ENCODE peak calls at places on chromosomes 3 and 15, in four cellular contexts. X, M, N and S are unnamed samples.
A peak's percentile ranks its signal among the peaks of the same experiment; 100 is the strongest.

GRCh38 chr15:52822475-52822874 is 32.3 kb upstream of the ONECUT1 start:
- DNase-seq in X (no peak), M (no peak), N (no peak), S (no peak)

GRCh38 chr3:55519016-55519415 is 31.9 kb upstream of the WNT5A start:
- DNase-seq in X (no peak), M (peak; percentile 80), N (no peak), S (no peak)

GRCh38 chr3:40620151-40620550 is 95.4 kb downstream of the ZNF621 start:
- DNase-seq in X (no peak), M (no peak), N (no peak), S (no peak)

GRCh38 chr15:68420186-68420684 is 11.7 kb downstream of the ITGA11 start:
- DNase-seq in X (peak; percentile 43), M (no peak), N (no peak), S (peak; percentile 77)

GRCh38 chr3:148883163-148883562 is 18.1 kb downstream of the CPA3 start:
- DNase-seq in X (no peak), M (no peak), N (no peak), S (no peak)

GRCh38 chr3:39990532-39990931 is 181.1 kb downstream of the MYRIP start:
- DNase-seq in X (peak; percentile 55), M (peak; percentile 3), N (peak; percentile 26), S (peak; percentile 82)

GRCh38 chr15:27479232-27480140 is 508.5 kb downstream of the GABRG3 start:
- DNase-seq in X (no peak), M (no peak), N (no peak), S (no peak)

GRCh38 chr3:23600178-23600577 is 205.6 kb upstream of the UBE2E1 start:
- DNase-seq in X (peak; percentile 36), M (peak; percentile 96), N (no peak), S (no peak)

GRCh38 chr3:193686665-193687506 is 93.9 kb downstream of the OPA1 start:
- DNase-seq in X (no peak), M (peak; percentile 39), N (no peak), S (no peak)

GRCh38 chr3:123951522-123952447 is 9.2 kb downstream of the CCDC14 start:
- DNase-seq in X (no peak), M (peak; percentile 33), N (no peak), S (no peak)

GRCh38 chr15:48447657-48448056 is 116.4 kb downstream of the DUT start:
- DNase-seq in X (no peak), M (peak; percentile 82), N (no peak), S (no peak)

GRCh38 chr15:28107111-28107893 is 8.2 kb upstream of the OCA2 start:
- DNase-seq in X (peak; percentile 74), M (no peak), N (no peak), S (peak; percentile 81)

GRCh38 chr3:100073049-100073422 is 41.3 kb downstream of the FILIP1L start:
- DNase-seq in X (no peak), M (no peak), N (no peak), S (no peak)

GRCh38 chr3:140898340-140899180 is 43.1 kb upstream of the SLC25A36 start:
- DNase-seq in X (no peak), M (peak; percentile 87), N (peak; percentile 28), S (no peak)

GRCh38 chr15:40338921-40339620 is 1.7 kb downstream of the CCDC9B start:
- DNase-seq in X (no peak), M (peak; percentile 93), N (no peak), S (no peak)

GRCh38 chr15:80957556-80957955 is 32.1 kb downstream of the MESD start:
- DNase-seq in X (no peak), M (peak; percentile 22), N (no peak), S (no peak)

GRCh38 chr15:39367591-39367990 is 213.3 kb upstream of the THBS1 start:
- DNase-seq in X (no peak), M (no peak), N (no peak), S (no peak)

GRCh38 chr3:4045756-4046155 is 246.5 kb downstream of the LRRN1 start:
- DNase-seq in X (no peak), M (no peak), N (no peak), S (no peak)

GRCh38 chr15:94293411-94294402 is 62.3 kb downstream of the MCTP2 start:
- DNase-seq in X (no peak), M (peak; percentile 28), N (no peak), S (no peak)

GRCh38 chr15:81294501-81294850 is 29.5 kb downstream of the STARD5 start:
- DNase-seq in X (no peak), M (no peak), N (no peak), S (peak; percentile 56)

GRCh38 chr15:35999211-35999610 is 453.2 kb upstream of the DPH6 start:
- DNase-seq in X (no peak), M (no peak), N (no peak), S (no peak)

GRCh38 chr15:36007699-36008098 is 461.7 kb upstream of the DPH6 start:
- DNase-seq in X (no peak), M (no peak), N (no peak), S (no peak)

GRCh38 chr15:36005542-36005941 is 459.6 kb upstream of the DPH6 start:
- DNase-seq in X (no peak), M (no peak), N (no peak), S (no peak)

GRCh38 chr15:36008719-36009118 is 462.8 kb upstream of the DPH6 start:
- DNase-seq in X (no peak), M (no peak), N (no peak), S (no peak)

GRCh38 chr15:36004891-36005508 is 459.0 kb upstream of the DPH6 start:
- DNase-seq in X (no peak), M (no peak), N (no peak), S (no peak)
- H3K9ac ChIP-seq in X (no peak overlapping the region), M (no peak overlapping the region), N (no peak overlapping the region), S (no peak overlapping the region)

DNA sequence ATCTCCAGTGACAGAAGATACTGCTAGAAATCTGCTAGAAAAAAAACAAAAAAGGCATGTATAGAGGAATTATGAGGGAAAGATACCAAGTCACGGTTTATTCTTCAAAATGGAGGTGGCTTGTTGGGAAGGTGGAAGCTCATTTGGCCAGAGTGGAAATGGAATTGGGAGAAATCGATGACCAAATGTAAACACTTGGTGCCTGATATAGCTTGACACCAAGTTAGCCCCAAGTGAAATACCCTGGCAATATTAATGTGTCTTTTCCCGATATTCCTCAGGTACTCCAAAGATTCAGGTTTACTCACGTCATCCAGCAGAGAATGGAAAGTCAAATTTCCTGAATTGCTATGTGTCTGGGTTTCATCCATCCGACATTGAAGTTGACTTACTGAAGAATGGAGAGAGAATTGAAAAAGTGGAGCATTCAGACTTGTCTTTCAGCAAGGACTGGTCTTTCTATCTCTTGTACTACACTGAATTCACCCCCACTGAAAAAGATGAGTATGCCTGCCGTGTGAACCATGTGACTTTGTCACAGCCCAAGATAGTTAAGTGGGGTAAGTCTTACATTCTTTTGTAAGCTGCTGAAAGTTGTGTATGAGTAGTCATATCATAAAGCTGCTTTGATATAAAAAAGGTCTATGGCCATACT is 4.0 kb downstream of the B2M start:
- DNase-seq in X (no peak), M (no peak), N (no peak), S (no peak)
- H3K27ac ChIP-seq in X (no peak overlapping the region), M (no peak overlapping the region), N (no peak overlapping the region), S (no peak overlapping the region)

GRCh38 chr3:153209596-153209995 is 47.6 kb downstream of the RAP2B start:
- DNase-seq in X (peak; percentile 64), M (peak; percentile 78), N (no peak), S (peak; percentile 91)

GRCh38 chr3:153215497-153215896 is 53.5 kb downstream of the RAP2B start:
- DNase-seq in X (no peak), M (no peak), N (no peak), S (no peak)

GRCh38 chr3:153210660-153211059 is 48.6 kb downstream of the RAP2B start:
- DNase-seq in X (no peak), M (no peak), N (no peak), S (no peak)

GRCh38 chr3:153215971-153216370 is 53.9 kb downstream of the RAP2B start:
- DNase-seq in X (no peak), M (no peak), N (no peak), S (no peak)

DNA sequence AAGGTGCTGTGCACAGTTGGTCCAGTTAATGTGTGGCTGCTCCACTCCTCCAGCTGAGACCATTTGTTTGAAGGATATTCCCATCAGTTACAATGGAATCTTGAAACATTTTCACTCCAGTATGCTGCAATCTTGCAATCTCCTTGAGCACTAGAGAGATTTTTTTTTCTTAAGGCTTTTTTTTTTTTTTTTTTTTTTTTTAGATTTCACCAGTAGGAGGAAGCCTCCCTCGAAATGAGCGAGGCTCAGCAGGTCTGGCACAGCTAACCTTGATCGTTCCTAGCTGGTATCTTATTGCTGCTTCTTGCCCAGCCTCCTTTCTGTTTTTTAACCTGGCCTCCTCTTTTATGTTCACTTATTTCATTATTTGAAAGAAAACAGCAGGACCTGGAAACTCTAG is 48.1 kb downstream of the RAP2B start:
- DNase-seq in X (no peak), M (peak; percentile 37), N (no peak), S (peak; percentile 63)
- H3K9ac ChIP-seq in X (no peak overlapping the region), M (no peak overlapping the region), N (no peak overlapping the region), S (no peak overlapping the region)

GRCh38 chr3:46678280-46678679 is 15.2 kb downstream of the ALS2CL start:
- DNase-seq in X (no peak), M (no peak), N (no peak), S (no peak)

GRCh38 chr3:46681387-46681786 is 12.1 kb downstream of the ALS2CL start:
- DNase-seq in X (no peak), M (no peak), N (no peak), S (no peak)

GRCh38 chr3:46680298-46680826 is 13.1 kb downstream of the ALS2CL start:
- DNase-seq in X (no peak), M (no peak), N (no peak), S (no peak)

GRCh38 chr3:46682156-46682555 is 11.3 kb downstream of the ALS2CL start:
- DNase-seq in X (no peak), M (no peak), N (no peak), S (no peak)

DNA sequence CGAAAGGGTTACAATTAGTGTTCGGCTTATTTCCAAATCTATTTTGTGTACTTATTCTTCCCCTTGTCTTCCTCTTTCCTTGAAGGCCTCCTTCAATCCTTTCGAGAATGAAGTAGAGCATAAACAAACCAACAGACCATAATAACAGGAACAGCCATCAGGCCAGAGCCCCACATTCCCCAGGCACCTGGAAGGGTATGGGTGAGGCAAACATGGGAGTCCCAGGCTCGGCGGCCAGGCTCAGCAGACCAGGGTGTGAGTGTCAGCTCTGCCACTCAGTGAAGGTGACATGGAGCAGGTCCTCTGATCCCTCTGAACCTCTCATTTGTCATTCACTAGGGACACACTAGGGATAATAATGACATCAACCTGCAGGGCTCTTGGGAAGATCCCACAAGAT is 13.8 kb downstream of the ALS2CL start:
- DNase-seq in X (no peak), M (no peak), N (no peak), S (no peak)
- H3K27ac ChIP-seq in X (no peak overlapping the region), M (no peak overlapping the region), N (no peak overlapping the region), S (no peak overlapping the region)

DNA sequence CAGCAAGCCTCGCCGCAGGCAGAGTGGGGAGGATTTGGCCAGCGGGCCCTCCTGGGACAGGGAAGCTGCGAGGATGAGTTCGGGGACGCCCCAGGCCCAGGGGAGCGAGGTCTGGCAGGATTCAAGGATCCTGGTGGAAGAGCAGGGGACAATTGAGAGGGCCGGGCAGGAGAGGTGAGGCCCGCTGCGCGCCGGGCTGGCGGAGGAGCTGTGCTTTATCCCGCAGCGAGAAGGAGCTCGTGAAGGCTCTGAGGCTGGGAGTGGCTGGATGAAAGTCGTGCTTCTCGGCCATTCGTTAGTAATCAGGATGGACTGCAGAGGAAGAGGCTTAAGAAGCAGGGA is 3.6 kb downstream of the SLC51A start:
- DNase-seq in X (no peak), M (no peak), N (no peak), S (no peak)
- H3K9ac ChIP-seq in X (no peak overlapping the region), M (no peak overlapping the region), N (peak overlapping the region; percentile 1), S (no peak overlapping the region)